ENCODE peak calls at places on chromosome 11, in eight cellular contexts. W is NCI-H1417; L is activated CD8-positive, alpha-beta T cell treated with anti-CD3 and anti-CD28 coated beads for 36 hours; I is GM12891; U is activated CD4-positive, alpha-beta T cell treated with anti-CD3 and anti-CD28 coated beads, Interleukin-2, amount 50 U/mL, for 4 hours; F is stimulated activated naive CD4-positive, alpha-beta T cell; E is activated T-cell treated with anti-CD3 and anti-CD28 coated beads for 1 hour; M is LoVo. K is an unnamed sample.

GRCh38 chr11:42947405-42947804 is 364.4 kb upstream of the API5 start:
- DNase-seq in W (no peak), L (no peak), I (no peak), U (no peak), F (no peak), E (no peak), M (no peak), K (no peak)

GRCh38 chr11:17063171-17064002 is 14.1 kb downstream of the RPS13 start:
- DNase-seq in W (peak; percentile 69), L (peak; percentile 77), I (peak; percentile 39), U (peak; percentile 25), F (no peak), E (no peak), M (peak; percentile 48), K (peak; percentile 80)

GRCh38 chr11:8566613-8567210 is 27.3 kb downstream of the STK33 start:
- DNase-seq in W (peak; percentile 72), L (no peak), I (no peak), U (no peak), F (peak; percentile 17), E (no peak), M (peak; percentile 65), K (no peak)

GRCh38 chr11:75069473-75069872 is 27.2 kb downstream of the OR2AT4 start:
- DNase-seq in W (no peak), L (no peak), I (no peak), U (no peak), F (no peak), E (no peak), M (no peak), K (no peak)

GRCh38 chr11:71466358-71466757 is 13.4 kb downstream of the NADSYN1 start:
- DNase-seq in W (no peak), L (no peak), I (no peak), U (no peak), F (no peak), E (no peak), M (no peak), K (no peak)

GRCh38 chr11:132866783-132867545 is 665.3 kb downstream of the OPCML start:
- DNase-seq in W (no peak), L (no peak), I (no peak), U (no peak), F (no peak), E (no peak), M (no peak), K (no peak)

GRCh38 chr11:2169626-2170570 is 1.7 kb downstream of the TH start:
- DNase-seq in W (no peak), L (no peak), I (no peak), U (no peak), F (no peak), E (no peak), M (no peak), K (no peak)

GRCh38 chr11:100240051-100240450 is 447.0 kb upstream of the ARHGAP42 start:
- DNase-seq in W (peak; percentile 64), L (no peak), I (no peak), U (no peak), F (no peak), E (no peak), M (no peak), K (peak; percentile 25)

GRCh38 chr11:34423300-34423699 is 15.4 kb upstream of the CAT start:
- DNase-seq in W (no peak), L (no peak), I (no peak), U (no peak), F (no peak), E (no peak), M (no peak), K (no peak)

GRCh38 chr11:120117991-120118390 is 19.9 kb downstream of the TRIM29 start:
- DNase-seq in W (no peak), L (no peak), I (no peak), U (no peak), F (no peak), E (no peak), M (no peak), K (no peak)

GRCh38 chr11:72621008-72621610 is 53.1 kb downstream of the PDE2A start:
- DNase-seq in W (no peak), L (peak; percentile 27), I (no peak), U (no peak), F (no peak), E (no peak), M (no peak), K (no peak)

K was measured in D341Med.